ENCODE peak calls at places on chromosomes 12 and 14, in nine cellular contexts. One of them, this sample, is unnamed.

GRCh38 chr12:94799136-94799535 is 148.8 kb upstream of the TMCC3 start:
- DNase-seq in GM12865: no peak
- DNase-seq in endothelial cell: no peak
- DNase-seq in GM10248: no peak
- DNase-seq in Calu3: no peak
- DNase-seq in AG10803: no peak
- DNase-seq in cardiac muscle cell: no peak
- DNase-seq in psoas muscle: no peak
- DNase-seq in lower leg skin: no peak
- DNase-seq in this sample: no peak

GRCh38 chr14:21101802-21102413 is 1.0 kb downstream of the TMEM253 start:
- DNase-seq in GM10248: peak; percentile 2
- DNase-seq in GM12865: no peak
- DNase-seq in AG10803: no peak
- DNase-seq in lower leg skin: no peak
- DNase-seq in psoas muscle: no peak
- DNase-seq in cardiac muscle cell: no peak
- DNase-seq in Calu3: no peak
- DNase-seq in endothelial cell: no peak
- DNase-seq in this sample: no peak

GRCh38 chr12:57063991-57064725 is 14.2 kb upstream of the MYO1A start:
- DNase-seq in GM12865: peak; percentile 79
- DNase-seq in Calu3: no peak
- DNase-seq in lower leg skin: no peak
- DNase-seq in AG10803: no peak
- DNase-seq in psoas muscle: no peak
- DNase-seq in cardiac muscle cell: no peak
- DNase-seq in GM10248: peak; percentile 79
- DNase-seq in endothelial cell: no peak
- DNase-seq in this sample: peak; percentile 73

GRCh38 chr12:44750468-44750867 is 125.6 kb downstream of the NELL2 start:
- DNase-seq in GM10248: no peak
- DNase-seq in endothelial cell: no peak
- DNase-seq in cardiac muscle cell: no peak
- DNase-seq in Calu3: no peak
- DNase-seq in GM12865: no peak
- DNase-seq in psoas muscle: no peak
- DNase-seq in AG10803: no peak
- DNase-seq in lower leg skin: no peak
- DNase-seq in this sample: no peak

GRCh38 chr12:62621239-62621638 is 154.6 kb downstream of the MON2 start:
- DNase-seq in cardiac muscle cell: no peak
- DNase-seq in Calu3: no peak
- DNase-seq in GM12865: no peak
- DNase-seq in lower leg skin: no peak
- DNase-seq in psoas muscle: no peak
- DNase-seq in GM10248: no peak
- DNase-seq in AG10803: no peak
- DNase-seq in endothelial cell: no peak
- DNase-seq in this sample: no peak

GRCh38 chr14:45284802-45285201 is 31.8 kb upstream of the MIS18BP1 start:
- DNase-seq in cardiac muscle cell: no peak
- DNase-seq in GM10248: no peak
- DNase-seq in psoas muscle: no peak
- DNase-seq in GM12865: no peak
- DNase-seq in lower leg skin: no peak
- DNase-seq in endothelial cell: no peak
- DNase-seq in Calu3: no peak
- DNase-seq in AG10803: no peak
- DNase-seq in this sample: no peak

GRCh38 chr12:57213763-57214397 is 2.7 kb upstream of the NXPH4 start:
- DNase-seq in cardiac muscle cell: no peak
- DNase-seq in Calu3: no peak
- DNase-seq in lower leg skin: no peak
- DNase-seq in AG10803: peak; percentile 41
- DNase-seq in GM12865: no peak
- DNase-seq in psoas muscle: no peak
- DNase-seq in endothelial cell: no peak
- DNase-seq in GM10248: no peak
- DNase-seq in this sample: no peak

GRCh38 chr12:100895197-100895596 is 100.6 kb downstream of the ANO4 start:
- DNase-seq in lower leg skin: no peak
- DNase-seq in cardiac muscle cell: no peak
- DNase-seq in Calu3: no peak
- DNase-seq in psoas muscle: no peak
- DNase-seq in endothelial cell: no peak
- DNase-seq in GM12865: no peak
- DNase-seq in GM10248: no peak
- DNase-seq in AG10803: no peak
- DNase-seq in this sample: no peak

GRCh38 chr12:15005064-15005463 is 32.2 kb downstream of the PDE6H start:
- DNase-seq in Calu3: no peak
- DNase-seq in GM10248: no peak
- DNase-seq in psoas muscle: no peak
- DNase-seq in lower leg skin: no peak
- DNase-seq in AG10803: no peak
- DNase-seq in endothelial cell: no peak
- DNase-seq in GM12865: no peak
- DNase-seq in cardiac muscle cell: no peak
- DNase-seq in this sample: no peak

GRCh38 chr12:80068173-80068572 is 31.2 kb upstream of the OTOGL start:
- DNase-seq in GM12865: peak; percentile 13
- DNase-seq in lower leg skin: no peak
- DNase-seq in psoas muscle: no peak
- DNase-seq in AG10803: no peak
- DNase-seq in GM10248: no peak
- DNase-seq in Calu3: no peak
- DNase-seq in cardiac muscle cell: no peak
- DNase-seq in endothelial cell: no peak
- DNase-seq in this sample: no peak
- TF ChIP-seq CTCF in GM12865: no peak
- TF ChIP-seq CTCF in lower leg skin: no peak
- TF ChIP-seq CTCF in psoas muscle: no peak
- TF ChIP-seq CTCF in AG10803: no peak
- TF ChIP-seq CTCF in GM10248: no peak
- TF ChIP-seq CTCF in Calu3: no peak
- TF ChIP-seq CTCF in cardiac muscle cell: no peak
- TF ChIP-seq CTCF in endothelial cell: no peak
- TF ChIP-seq CTCF in this sample: no peak

GRCh38 chr12:82383930-82384513 is 25.7 kb downstream of the METTL25 start:
- DNase-seq in endothelial cell: no peak
- DNase-seq in lower leg skin: no peak
- DNase-seq in Calu3: peak; percentile 20
- DNase-seq in psoas muscle: no peak
- DNase-seq in cardiac muscle cell: peak; percentile 29
- DNase-seq in GM12865: peak; percentile 11
- DNase-seq in GM10248: no peak
- DNase-seq in AG10803: peak; percentile 39
- DNase-seq in this sample: no peak
- TF ChIP-seq CTCF in endothelial cell: peak; percentile 20
- TF ChIP-seq CTCF in lower leg skin: no peak
- TF ChIP-seq CTCF in Calu3: no peak
- TF ChIP-seq CTCF in psoas muscle: peak; percentile 39
- TF ChIP-seq CTCF in cardiac muscle cell: peak; percentile 64
- TF ChIP-seq CTCF in GM12865: peak; percentile 23
- TF ChIP-seq CTCF in GM10248: peak; percentile 54
- TF ChIP-seq CTCF in AG10803: peak; percentile 64
- TF ChIP-seq CTCF in this sample: peak; percentile 58

DNA sequence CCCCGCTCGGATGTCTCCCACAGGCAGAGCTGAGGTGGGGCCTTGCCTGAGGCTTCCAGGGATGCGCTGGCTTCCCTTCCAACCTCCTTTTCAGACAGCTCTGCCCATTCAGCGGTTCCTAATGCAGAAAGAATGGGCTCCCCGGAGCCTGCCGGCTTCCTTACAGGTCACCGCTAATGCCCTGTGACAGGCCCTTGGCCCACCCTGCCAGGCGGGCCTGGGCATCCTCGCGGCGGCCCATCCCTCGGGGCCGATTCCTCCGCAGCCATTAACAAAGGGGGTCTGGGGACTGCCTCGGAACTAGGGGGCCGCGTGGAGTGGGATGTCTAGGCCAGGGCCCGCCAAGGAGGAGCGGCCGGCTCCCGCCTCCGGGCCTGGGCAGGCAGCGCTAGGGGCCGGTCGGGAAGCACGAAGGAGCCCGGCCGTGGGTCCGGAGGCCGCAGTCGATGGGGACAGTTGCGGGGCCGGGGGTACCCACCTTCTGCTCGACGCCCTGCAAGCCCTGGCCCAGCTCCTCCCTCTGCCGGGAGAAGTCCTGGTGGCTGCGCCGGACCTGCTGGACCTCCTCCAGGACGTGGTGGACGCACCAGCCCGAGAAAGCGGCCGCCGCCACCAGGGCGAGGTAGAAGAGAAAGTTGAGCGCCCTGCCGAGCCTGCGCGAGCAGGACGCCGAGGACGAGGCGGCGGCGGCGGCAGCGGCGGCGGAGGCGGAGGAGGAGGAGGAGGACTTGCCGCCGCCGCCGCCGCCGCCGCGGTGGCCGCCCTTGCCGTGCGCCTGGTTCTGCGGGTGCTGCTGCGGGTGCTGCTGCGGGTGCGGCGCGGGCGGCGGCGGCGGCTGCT is 709 bp downstream of the CKAP4 start:
- DNase-seq in endothelial cell: peak; percentile 64
- DNase-seq in lower leg skin: peak; percentile 91
- DNase-seq in GM12865: peak; percentile 74
- DNase-seq in GM10248: peak; percentile 72
- DNase-seq in cardiac muscle cell: peak; percentile 77
- DNase-seq in AG10803: peak; percentile 76
- DNase-seq in psoas muscle: peak; percentile 90
- DNase-seq in Calu3: peak; percentile 64
- DNase-seq in this sample: peak; percentile 80
- TF ChIP-seq CTCF in endothelial cell: no peak
- TF ChIP-seq CTCF in lower leg skin: no peak
- TF ChIP-seq CTCF in GM12865: peak; percentile 4
- TF ChIP-seq CTCF in GM10248: no peak
- TF ChIP-seq CTCF in cardiac muscle cell: no peak
- TF ChIP-seq CTCF in AG10803: no peak
- TF ChIP-seq CTCF in psoas muscle: peak; percentile 12
- TF ChIP-seq CTCF in Calu3: no peak
- TF ChIP-seq CTCF in this sample: no peak

GRCh38 chr12:19642305-19642704 is 203.0 kb downstream of the AEBP2 start:
- DNase-seq in lower leg skin: no peak
- DNase-seq in GM10248: no peak
- DNase-seq in Calu3: no peak
- DNase-seq in psoas muscle: no peak
- DNase-seq in endothelial cell: no peak
- DNase-seq in AG10803: no peak
- DNase-seq in cardiac muscle cell: no peak
- DNase-seq in GM12865: no peak
- DNase-seq in this sample: no peak

GRCh38 chr12:19641235-19642080 is 202.2 kb downstream of the AEBP2 start:
- DNase-seq in endothelial cell: no peak
- DNase-seq in lower leg skin: no peak
- DNase-seq in GM12865: no peak
- DNase-seq in Calu3: no peak
- DNase-seq in GM10248: no peak
- DNase-seq in psoas muscle: no peak
- DNase-seq in AG10803: peak; percentile 13
- DNase-seq in cardiac muscle cell: no peak
- DNase-seq in this sample: no peak

GRCh38 chr12:19645823-19646222 is 206.5 kb downstream of the AEBP2 start:
- DNase-seq in endothelial cell: no peak
- DNase-seq in GM12865: no peak
- DNase-seq in GM10248: no peak
- DNase-seq in AG10803: no peak
- DNase-seq in lower leg skin: no peak
- DNase-seq in psoas muscle: no peak
- DNase-seq in cardiac muscle cell: no peak
- DNase-seq in Calu3: no peak
- DNase-seq in this sample: no peak

GRCh38 chr12:19646599-19646998 is 207.3 kb downstream of the AEBP2 start:
- DNase-seq in GM12865: peak; percentile 13
- DNase-seq in endothelial cell: no peak
- DNase-seq in AG10803: no peak
- DNase-seq in lower leg skin: no peak
- DNase-seq in cardiac muscle cell: no peak
- DNase-seq in psoas muscle: no peak
- DNase-seq in Calu3: peak; percentile 7
- DNase-seq in GM10248: no peak
- DNase-seq in this sample: no peak

GRCh38 chr12:19643635-19644034 is 204.3 kb downstream of the AEBP2 start:
- DNase-seq in GM10248: no peak
- DNase-seq in cardiac muscle cell: peak; percentile 51
- DNase-seq in lower leg skin: no peak
- DNase-seq in Calu3: peak; percentile 22
- DNase-seq in GM12865: no peak
- DNase-seq in AG10803: peak; percentile 58
- DNase-seq in endothelial cell: peak; percentile 12
- DNase-seq in psoas muscle: no peak
- DNase-seq in this sample: no peak
- TF ChIP-seq CTCF in GM10248: no peak
- TF ChIP-seq CTCF in cardiac muscle cell: peak; percentile 80
- TF ChIP-seq CTCF in lower leg skin: no peak
- TF ChIP-seq CTCF in Calu3: peak; percentile 32
- TF ChIP-seq CTCF in GM12865: no peak
- TF ChIP-seq CTCF in AG10803: peak; percentile 80
- TF ChIP-seq CTCF in endothelial cell: no peak
- TF ChIP-seq CTCF in psoas muscle: peak; percentile 39
- TF ChIP-seq CTCF in this sample: no peak

GRCh38 chr12:121209629-121210572 is at the start of gene P2RX4:
- DNase-seq in Calu3: peak; percentile 92
- DNase-seq in endothelial cell: peak; percentile 85
- DNase-seq in lower leg skin: peak; percentile 97
- DNase-seq in GM10248: peak; percentile 96
- DNase-seq in psoas muscle: peak; percentile 89
- DNase-seq in AG10803: peak; percentile 70
- DNase-seq in GM12865: peak; percentile 93
- DNase-seq in cardiac muscle cell: peak; percentile 85
- DNase-seq in this sample: peak; percentile 94
- TF ChIP-seq CTCF in Calu3: peak; percentile 33
- TF ChIP-seq CTCF in endothelial cell: no peak
- TF ChIP-seq CTCF in lower leg skin: no peak
- TF ChIP-seq CTCF in GM10248: peak; percentile 55
- TF ChIP-seq CTCF in psoas muscle: no peak
- TF ChIP-seq CTCF in AG10803: no peak
- TF ChIP-seq CTCF in GM12865: peak; percentile 44
- TF ChIP-seq CTCF in cardiac muscle cell: peak; percentile 26
- TF ChIP-seq CTCF in this sample: peak; percentile 57

DNA sequence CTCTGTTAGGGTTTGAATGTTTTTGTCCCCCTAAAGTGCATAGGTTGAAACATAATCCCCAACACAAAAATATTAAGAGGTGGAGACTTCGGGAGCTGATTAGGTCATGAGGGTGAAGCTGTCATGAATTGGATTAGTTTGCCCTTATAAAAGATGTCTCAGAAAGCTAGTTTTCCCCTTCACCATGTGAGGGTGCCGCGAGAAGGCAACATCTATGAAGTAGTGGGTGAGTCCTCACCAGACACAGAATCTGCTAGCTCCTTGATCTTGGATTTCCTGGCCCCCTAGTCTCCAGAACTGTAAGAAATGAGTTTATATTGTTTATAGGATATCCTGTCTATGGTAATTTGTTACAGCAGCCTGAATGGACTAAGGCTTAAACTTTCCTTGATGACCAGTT is 301.5 kb upstream of the ATP2B1 start:
- DNase-seq in Calu3: no peak
- DNase-seq in psoas muscle: no peak
- DNase-seq in cardiac muscle cell: no peak
- DNase-seq in endothelial cell: no peak
- DNase-seq in lower leg skin: no peak
- DNase-seq in GM10248: no peak
- DNase-seq in GM12865: no peak
- DNase-seq in AG10803: no peak
- DNase-seq in this sample: no peak
- TF ChIP-seq CTCF in Calu3: no peak
- TF ChIP-seq CTCF in psoas muscle: no peak
- TF ChIP-seq CTCF in cardiac muscle cell: no peak
- TF ChIP-seq CTCF in endothelial cell: no peak
- TF ChIP-seq CTCF in lower leg skin: no peak
- TF ChIP-seq CTCF in GM10248: no peak
- TF ChIP-seq CTCF in GM12865: no peak
- TF ChIP-seq CTCF in AG10803: no peak
- TF ChIP-seq CTCF in this sample: no peak

This sample was measured in GM13977.